ENCODE peak calls at places on chromosomes 12 and 14, in four cellular contexts. One of them, this sample, is unnamed.

GRCh38 chr12:124379938-124380754 is 85.3 kb downstream of the RFLNA start:
- DNase-seq in K562: no peak
- DNase-seq in HepG2: no peak
- DNase-seq in GM12878: no peak
- DNase-seq in this sample: no peak

GRCh38 chr12:4858385-4858784 is 51.3 kb upstream of the KCNA1 start:
- DNase-seq in K562: no peak
- DNase-seq in HepG2: peak
- DNase-seq in GM12878: no peak
- DNase-seq in this sample: no peak

GRCh38 chr14:40733206-40733605 is 873.5 kb upstream of the LRFN5 start:
- DNase-seq in HepG2: no peak
- DNase-seq in GM12878: no peak
- DNase-seq in K562: no peak
- DNase-seq in this sample: no peak

GRCh38 chr12:6567112-6567680 is 895 bp downstream of the NOP2 start:
- DNase-seq in HepG2: no peak
- DNase-seq in K562: no peak
- DNase-seq in GM12878: no peak
- DNase-seq in this sample: no peak

GRCh38 chr14:80621701-80622100 is 319.8 kb downstream of the CEP128 start:
- DNase-seq in GM12878: no peak
- DNase-seq in HepG2: peak
- DNase-seq in K562: no peak
- DNase-seq in this sample: no peak

GRCh38 chr14:87149583-87150354 is 843.2 kb downstream of the GALC start:
- DNase-seq in GM12878: no peak
- DNase-seq in HepG2: no peak
- DNase-seq in K562: no peak
- DNase-seq in this sample: no peak

GRCh38 chr12:92654929-92655328 is 47.9 kb upstream of the PLEKHG7 start:
- DNase-seq in K562: no peak
- DNase-seq in GM12878: no peak
- DNase-seq in HepG2: no peak
- DNase-seq in this sample: no peak

GRCh38 chr12:54538136-54538700 is 11.2 kb upstream of the PDE1B start:
- DNase-seq in GM12878: no peak
- DNase-seq in HepG2: no peak
- DNase-seq in K562: no peak
- DNase-seq in this sample: no peak

GRCh38 chr14:21526672-21527319 is 650 bp upstream of the SALL2 start:
- DNase-seq in K562: no peak
- DNase-seq in GM12878: no peak
- DNase-seq in HepG2: no peak
- DNase-seq in this sample: no peak

GRCh38 chr12:1830981-1831930 is 10.9 kb downstream of the LRTM2 start:
- DNase-seq in HepG2: peak
- DNase-seq in K562: peak
- DNase-seq in GM12878: no peak
- DNase-seq in this sample: no peak

GRCh38 chr14:36944307-36945010 is 227.9 kb downstream of the SLC25A21 start:
- DNase-seq in HepG2: no peak
- DNase-seq in GM12878: no peak
- DNase-seq in K562: no peak
- DNase-seq in this sample: no peak

GRCh38 chr12:6915023-6915788 is 826 bp downstream of the ENO2 start:
- DNase-seq in K562: peak
- DNase-seq in GM12878: no peak
- DNase-seq in HepG2: no peak
- DNase-seq in this sample: no peak

GRCh38 chr14:104353221-104353920 is 215.0 kb downstream of the KIF26A start:
- DNase-seq in K562: no peak
- DNase-seq in HepG2: no peak
- DNase-seq in GM12878: no peak
- DNase-seq in this sample: no peak

GRCh38 chr14:64971452-64971889 is 665 bp downstream of the RAB15 start:
- DNase-seq in HepG2: no peak
- DNase-seq in K562: no peak
- DNase-seq in GM12878: no peak
- DNase-seq in this sample: no peak

GRCh38 chr12:73384592-73384991 is 1112.4 kb downstream of the TRHDE start:
- DNase-seq in GM12878: no peak
- DNase-seq in K562: no peak
- DNase-seq in HepG2: no peak
- DNase-seq in this sample: no peak

GRCh38 chr12:104219361-104219892 is 3.8 kb downstream of the TXNRD1 start:
- DNase-seq in GM12878: no peak
- DNase-seq in HepG2: peak
- DNase-seq in K562: no peak
- DNase-seq in this sample: no peak

GRCh38 chr12:98678236-98678945 is 33.3 kb downstream of the APAF1 start:
- DNase-seq in HepG2: no peak
- DNase-seq in K562: no peak
- DNase-seq in GM12878: no peak
- DNase-seq in this sample: no peak

GRCh38 chr14:85824526-85824925 is 294.6 kb downstream of the FLRT2 start:
- DNase-seq in GM12878: no peak
- DNase-seq in HepG2: no peak
- DNase-seq in K562: no peak
- DNase-seq in this sample: no peak

GRCh38 chr12:467591-467990 is 7.9 kb downstream of the B4GALNT3 start:
- DNase-seq in GM12878: no peak
- DNase-seq in HepG2: no peak
- DNase-seq in K562: no peak
- DNase-seq in this sample: no peak

GRCh38 chr14:61147369-61147897 is 133.7 kb downstream of the TMEM30B start:
- DNase-seq in HepG2: no peak
- DNase-seq in K562: no peak
- DNase-seq in GM12878: no peak
- DNase-seq in this sample: no peak

GRCh38 chr12:59396519-59396918 is 199.3 kb upstream of the SLC16A7 start:
- DNase-seq in GM12878: no peak
- DNase-seq in K562: no peak
- DNase-seq in HepG2: no peak
- DNase-seq in this sample: no peak

GRCh38 chr14:56351861-56352260 is 227.7 kb upstream of the TMEM260 start:
- DNase-seq in K562: no peak
- DNase-seq in HepG2: no peak
- DNase-seq in GM12878: no peak
- DNase-seq in this sample: no peak

GRCh38 chr14:61539631-61540030 is 155.7 kb upstream of the HIF1A start:
- DNase-seq in HepG2: no peak
- DNase-seq in GM12878: no peak
- DNase-seq in K562: no peak
- DNase-seq in this sample: no peak

GRCh38 chr12:54004063-54004840 is 4.3 kb downstream of the HOXC9 start:
- DNase-seq in GM12878: no peak
- DNase-seq in HepG2: no peak
- DNase-seq in K562: no peak
- DNase-seq in this sample: no peak

GRCh38 chr14:63045234-63045611 is at the start of gene KCNH5:
- DNase-seq in K562: no peak
- DNase-seq in HepG2: no peak
- DNase-seq in GM12878: no peak
- DNase-seq in this sample: peak

GRCh38 chr12:91993287-91994028 is 152.2 kb downstream of the BTG1 start:
- DNase-seq in K562: no peak
- DNase-seq in HepG2: no peak
- DNase-seq in GM12878: no peak
- DNase-seq in this sample: no peak

GRCh38 chr14:22226381-22226780 is 362.6 kb downstream of the DAD1 start:
- DNase-seq in GM12878: no peak
- DNase-seq in HepG2: no peak
- DNase-seq in K562: no peak
- DNase-seq in this sample: no peak

GRCh38 chr12:107131832-107132616 is 38.7 kb upstream of the CRY1 start:
- DNase-seq in K562: peak
- DNase-seq in GM12878: no peak
- DNase-seq in HepG2: peak
- DNase-seq in this sample: peak

GRCh38 chr14:55117816-55118441 is 11.1 kb upstream of the LGALS3 start:
- DNase-seq in HepG2: no peak
- DNase-seq in GM12878: no peak
- DNase-seq in K562: peak
- DNase-seq in this sample: no peak

GRCh38 chr12:94429633-94430032 is 30.0 kb downstream of the CEP83 start:
- DNase-seq in GM12878: no peak
- DNase-seq in K562: no peak
- DNase-seq in HepG2: peak
- DNase-seq in this sample: no peak

GRCh38 chr12:60231301-60231700 is 635.5 kb downstream of the SLC16A7 start:
- DNase-seq in GM12878: no peak
- DNase-seq in HepG2: no peak
- DNase-seq in K562: no peak
- DNase-seq in this sample: no peak

GRCh38 chr12:132285991-132286681 is 43.3 kb downstream of the GALNT9 start:
- DNase-seq in HepG2: peak
- DNase-seq in GM12878: no peak
- DNase-seq in K562: no peak
- DNase-seq in this sample: no peak

GRCh38 chr12:106267535-106267934 is 19.7 kb upstream of the CKAP4 start:
- DNase-seq in K562: no peak
- DNase-seq in GM12878: no peak
- DNase-seq in HepG2: no peak
- DNase-seq in this sample: no peak

GRCh38 chr12:26370098-26370497 is 174.7 kb downstream of the SSPN start:
- DNase-seq in K562: no peak
- DNase-seq in GM12878: no peak
- DNase-seq in HepG2: no peak
- DNase-seq in this sample: no peak
- TF ChIP-seq TARDBP in K562: no peak
- TF ChIP-seq TARDBP in GM12878: no peak
- TF ChIP-seq TARDBP in HepG2: no peak
- TF ChIP-seq TARDBP in this sample: no peak

DNA sequence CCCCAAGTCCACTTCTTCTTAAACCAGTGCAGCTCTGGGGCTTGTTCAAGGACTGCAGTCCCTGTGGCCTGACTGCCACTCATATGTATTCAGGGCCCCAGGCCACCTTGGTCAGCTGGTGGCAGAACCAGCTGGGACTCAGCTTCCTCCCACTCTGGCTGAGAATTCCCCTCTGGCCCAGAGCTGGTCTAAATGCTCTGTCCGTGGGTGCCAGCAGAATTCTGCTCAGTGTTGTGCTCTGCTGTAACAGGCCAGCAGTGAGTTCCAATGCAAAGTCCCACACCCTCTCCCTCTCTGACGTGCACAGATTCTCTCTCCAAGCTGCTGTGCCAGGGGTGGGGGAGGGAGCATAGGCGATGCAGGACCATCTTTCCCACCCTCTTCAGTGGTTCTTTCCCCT is 210.4 kb upstream of the RGS6 start:
- DNase-seq in GM12878: no peak
- DNase-seq in HepG2: no peak
- DNase-seq in K562: no peak
- DNase-seq in this sample: no peak
- TF ChIP-seq BHLHE40 in GM12878: no peak
- TF ChIP-seq BHLHE40 in HepG2: no peak
- TF ChIP-seq BHLHE40 in K562: no peak
- TF ChIP-seq BHLHE40 in this sample: no peak

GRCh38 chr14:101889898-101890297 is 74.5 kb upstream of the DYNC1H1 start:
- DNase-seq in HepG2: no peak
- DNase-seq in K562: no peak
- DNase-seq in GM12878: no peak
- DNase-seq in this sample: no peak
- TF ChIP-seq TARDBP in HepG2: no peak
- TF ChIP-seq TARDBP in K562: no peak
- TF ChIP-seq TARDBP in GM12878: no peak
- TF ChIP-seq TARDBP in this sample: no peak

GRCh38 chr14:77204457-77204796 is 22.8 kb downstream of the TMEM63C start:
- DNase-seq in GM12878: no peak
- DNase-seq in K562: no peak
- DNase-seq in HepG2: no peak
- DNase-seq in this sample: no peak

GRCh38 chr14:77203611-77204456 is 22.2 kb downstream of the TMEM63C start:
- DNase-seq in K562: no peak
- DNase-seq in HepG2: no peak
- DNase-seq in GM12878: no peak
- DNase-seq in this sample: no peak

GRCh38 chr14:77199590-77199989 is 18.0 kb downstream of the TMEM63C start:
- DNase-seq in GM12878: no peak
- DNase-seq in K562: no peak
- DNase-seq in HepG2: no peak
- DNase-seq in this sample: no peak

GRCh38 chr14:77200406-77200985 is 18.9 kb downstream of the TMEM63C start:
- DNase-seq in GM12878: no peak
- DNase-seq in K562: no peak
- DNase-seq in HepG2: no peak
- DNase-seq in this sample: no peak

GRCh38 chr14:77201696-77202095 is 20.1 kb downstream of the TMEM63C start:
- DNase-seq in HepG2: no peak
- DNase-seq in GM12878: no peak
- DNase-seq in K562: no peak
- DNase-seq in this sample: no peak
- TF ChIP-seq BHLHE40 in HepG2: no peak
- TF ChIP-seq BHLHE40 in GM12878: no peak
- TF ChIP-seq BHLHE40 in K562: no peak
- TF ChIP-seq BHLHE40 in this sample: no peak

DNA sequence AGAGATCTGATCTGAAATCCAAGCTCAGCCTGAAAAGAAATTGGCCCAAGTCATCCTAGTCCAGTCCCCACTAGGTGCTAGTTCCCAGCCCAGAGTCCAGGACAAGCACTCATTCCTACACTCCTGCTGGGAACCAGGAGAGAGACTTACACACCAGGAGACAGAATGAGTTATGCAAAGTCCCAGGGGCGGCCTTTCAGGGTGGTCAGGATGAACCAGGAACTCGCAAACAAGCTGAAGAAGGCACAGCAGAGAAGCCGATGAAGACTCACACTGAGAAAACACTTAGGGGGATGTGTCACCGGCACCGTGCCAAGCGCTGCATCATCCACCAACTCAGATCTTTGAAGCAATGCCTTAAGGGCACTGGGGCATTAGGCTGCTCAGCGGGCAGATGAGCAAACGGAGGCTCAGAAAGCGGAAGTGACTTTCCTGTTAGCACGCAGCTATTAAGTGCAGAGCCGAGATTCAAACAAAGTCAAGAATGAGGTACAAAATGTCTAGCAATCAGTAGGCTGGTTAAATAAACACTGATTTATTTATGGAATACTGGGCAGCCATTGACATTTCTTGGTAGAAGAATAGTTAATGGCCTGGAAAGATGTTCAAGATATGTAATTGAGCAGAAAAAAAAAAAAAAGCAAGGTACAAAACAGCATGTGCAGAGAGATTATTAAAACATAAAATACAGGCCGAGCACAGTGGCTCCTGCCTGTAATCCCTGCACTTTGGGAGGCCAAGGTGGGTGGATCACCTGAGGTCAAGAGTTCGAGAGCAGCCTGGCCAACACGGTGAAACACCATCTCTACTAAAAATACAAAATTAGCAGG is 78.7 kb downstream of the LRRC74A start:
- DNase-seq in HepG2: peak
- DNase-seq in K562: no peak
- DNase-seq in GM12878: peak
- DNase-seq in this sample: peak
- TF ChIP-seq TARDBP in HepG2: no peak
- TF ChIP-seq TARDBP in K562: no peak
- TF ChIP-seq TARDBP in GM12878: no peak
- TF ChIP-seq TARDBP in this sample: no peak

This sample was measured in HEK293T.